ENCODE peak calls at places on chromosomes 7 and 10, in seven cellular contexts. One of them, this sample, is unnamed.

GRCh38 chr7:139738101-139738489 is 39.7 kb downstream of the HIPK2 start:
- DNase-seq in neuronal stem cell: no peak
- DNase-seq in IMR-90: peak
- DNase-seq in H1: no peak
- DNase-seq in H9: no peak
- DNase-seq in trophoblast cell: no peak
- DNase-seq in mesenchymal stem cell: peak
- DNase-seq in this sample: no peak

GRCh38 chr7:22549667-22550513 is 49.9 kb upstream of the STEAP1B start:
- DNase-seq in neuronal stem cell: peak
- DNase-seq in IMR-90: peak
- DNase-seq in H1: peak
- DNase-seq in H9: peak
- DNase-seq in trophoblast cell: peak
- DNase-seq in mesenchymal stem cell: peak
- DNase-seq in this sample: peak

GRCh38 chr10:79385392-79385795 is 38.1 kb downstream of the PPIF start:
- DNase-seq in neuronal stem cell: no peak
- DNase-seq in IMR-90: no peak
- DNase-seq in H1: no peak
- DNase-seq in H9: no peak
- DNase-seq in trophoblast cell: no peak
- DNase-seq in mesenchymal stem cell: no peak
- DNase-seq in this sample: no peak

GRCh38 chr7:110224643-110225042 is 866.3 kb upstream of the LRRN3 start:
- DNase-seq in neuronal stem cell: no peak
- DNase-seq in IMR-90: peak
- DNase-seq in H1: no peak
- DNase-seq in H9: no peak
- DNase-seq in trophoblast cell: no peak
- DNase-seq in mesenchymal stem cell: no peak
- DNase-seq in this sample: no peak

GRCh38 chr7:47227762-47228177 is 354.1 kb downstream of the TNS3 start:
- DNase-seq in neuronal stem cell: no peak
- DNase-seq in IMR-90: peak
- DNase-seq in H1: no peak
- DNase-seq in H9: no peak
- DNase-seq in trophoblast cell: peak
- DNase-seq in mesenchymal stem cell: peak
- DNase-seq in this sample: no peak

GRCh38 chr7:139602143-139602722 is 78.7 kb downstream of the CLEC2L start:
- DNase-seq in neuronal stem cell: peak
- DNase-seq in IMR-90: peak
- DNase-seq in H1: no peak
- DNase-seq in H9: no peak
- DNase-seq in trophoblast cell: no peak
- DNase-seq in mesenchymal stem cell: peak
- DNase-seq in this sample: peak

GRCh38 chr10:77554996-77555397 is 82.6 kb downstream of the KCNMA1 start:
- DNase-seq in neuronal stem cell: no peak
- DNase-seq in IMR-90: peak
- DNase-seq in H1: no peak
- DNase-seq in H9: no peak
- DNase-seq in trophoblast cell: no peak
- DNase-seq in mesenchymal stem cell: no peak
- DNase-seq in this sample: no peak

GRCh38 chr10:4315529-4315928 is 510.5 kb upstream of the AKR1E2 start:
- DNase-seq in neuronal stem cell: no peak
- DNase-seq in IMR-90: peak
- DNase-seq in H1: no peak
- DNase-seq in H9: no peak
- DNase-seq in trophoblast cell: no peak
- DNase-seq in mesenchymal stem cell: no peak
- DNase-seq in this sample: no peak

GRCh38 chr7:47496064-47496665 is 85.7 kb downstream of the TNS3 start:
- DNase-seq in neuronal stem cell: no peak
- DNase-seq in IMR-90: no peak
- DNase-seq in H1: no peak
- DNase-seq in H9: no peak
- DNase-seq in trophoblast cell: no peak
- DNase-seq in mesenchymal stem cell: no peak
- DNase-seq in this sample: no peak

GRCh38 chr7:132080967-132081668 is 495.2 kb downstream of the PLXNA4 start:
- DNase-seq in neuronal stem cell: no peak
- DNase-seq in IMR-90: peak
- DNase-seq in H1: no peak
- DNase-seq in H9: no peak
- DNase-seq in trophoblast cell: no peak
- DNase-seq in mesenchymal stem cell: no peak
- DNase-seq in this sample: no peak

GRCh38 chr7:477626-478220 is 41.9 kb downstream of the PDGFA start:
- DNase-seq in neuronal stem cell: no peak
- DNase-seq in IMR-90: peak
- DNase-seq in H1: peak
- DNase-seq in H9: no peak
- DNase-seq in trophoblast cell: no peak
- DNase-seq in mesenchymal stem cell: no peak
- DNase-seq in this sample: no peak

GRCh38 chr7:119377-120163 is 72.8 kb upstream of the FAM20C start:
- DNase-seq in neuronal stem cell: no peak
- DNase-seq in IMR-90: no peak
- DNase-seq in H1: no peak
- DNase-seq in H9: no peak
- DNase-seq in trophoblast cell: no peak
- DNase-seq in mesenchymal stem cell: peak
- DNase-seq in this sample: no peak

GRCh38 chr7:151823783-151824182 is 53.1 kb downstream of the PRKAG2 start:
- DNase-seq in neuronal stem cell: no peak
- DNase-seq in IMR-90: no peak
- DNase-seq in H1: no peak
- DNase-seq in H9: no peak
- DNase-seq in trophoblast cell: no peak
- DNase-seq in mesenchymal stem cell: no peak
- DNase-seq in this sample: no peak

GRCh38 chr10:89643812-89644690 is 991 bp downstream of the PANK1 start:
- DNase-seq in neuronal stem cell: peak
- DNase-seq in IMR-90: peak
- DNase-seq in H1: peak
- DNase-seq in H9: peak
- DNase-seq in trophoblast cell: peak
- DNase-seq in mesenchymal stem cell: peak
- DNase-seq in this sample: peak

GRCh38 chr7:105202561-105203130 is 186.1 kb downstream of the SRPK2 start:
- DNase-seq in neuronal stem cell: no peak
- DNase-seq in IMR-90: peak
- DNase-seq in H1: no peak
- DNase-seq in H9: no peak
- DNase-seq in trophoblast cell: no peak
- DNase-seq in mesenchymal stem cell: peak
- DNase-seq in this sample: no peak

GRCh38 chr10:68154211-68154497 is 44.9 kb downstream of the MYPN start:
- DNase-seq in neuronal stem cell: no peak
- DNase-seq in IMR-90: peak
- DNase-seq in H1: peak
- DNase-seq in H9: peak
- DNase-seq in trophoblast cell: no peak
- DNase-seq in mesenchymal stem cell: no peak
- DNase-seq in this sample: peak

GRCh38 chr10:81838950-81839349 is 36.0 kb upstream of the NRG3 start:
- DNase-seq in neuronal stem cell: peak
- DNase-seq in IMR-90: no peak
- DNase-seq in H1: peak
- DNase-seq in H9: peak
- DNase-seq in trophoblast cell: no peak
- DNase-seq in mesenchymal stem cell: peak
- DNase-seq in this sample: peak

GRCh38 chr7:5457245-5457735 is 33.7 kb upstream of the TNRC18 start:
- DNase-seq in neuronal stem cell: no peak
- DNase-seq in IMR-90: no peak
- DNase-seq in H1: no peak
- DNase-seq in H9: no peak
- DNase-seq in trophoblast cell: no peak
- DNase-seq in mesenchymal stem cell: no peak
- DNase-seq in this sample: no peak

GRCh38 chr10:97921581-97922377 is 72.1 kb downstream of the GOLGA7B start:
- DNase-seq in neuronal stem cell: no peak
- DNase-seq in IMR-90: peak
- DNase-seq in H1: no peak
- DNase-seq in H9: no peak
- DNase-seq in trophoblast cell: no peak
- DNase-seq in mesenchymal stem cell: no peak
- DNase-seq in this sample: no peak

GRCh38 chr10:113473851-113474250 is 79.0 kb upstream of the HABP2 start:
- DNase-seq in neuronal stem cell: no peak
- DNase-seq in IMR-90: no peak
- DNase-seq in H1: no peak
- DNase-seq in H9: no peak
- DNase-seq in trophoblast cell: no peak
- DNase-seq in mesenchymal stem cell: no peak
- DNase-seq in this sample: no peak

GRCh38 chr10:63313066-63313465 is 152.7 kb downstream of the JMJD1C start:
- DNase-seq in neuronal stem cell: no peak
- DNase-seq in IMR-90: no peak
- DNase-seq in H1: no peak
- DNase-seq in H9: no peak
- DNase-seq in trophoblast cell: no peak
- DNase-seq in mesenchymal stem cell: no peak
- DNase-seq in this sample: no peak

GRCh38 chr10:131843881-131844284 is 56.9 kb upstream of the PPP2R2D start:
- DNase-seq in neuronal stem cell: no peak
- DNase-seq in IMR-90: no peak
- DNase-seq in H1: no peak
- DNase-seq in H9: peak
- DNase-seq in trophoblast cell: no peak
- DNase-seq in mesenchymal stem cell: no peak
- DNase-seq in this sample: no peak

GRCh38 chr7:27551803-27552202 is 110.9 kb downstream of the HIBADH start:
- DNase-seq in neuronal stem cell: no peak
- DNase-seq in IMR-90: no peak
- DNase-seq in H1: no peak
- DNase-seq in H9: no peak
- DNase-seq in trophoblast cell: no peak
- DNase-seq in mesenchymal stem cell: no peak
- DNase-seq in this sample: no peak

DNA sequence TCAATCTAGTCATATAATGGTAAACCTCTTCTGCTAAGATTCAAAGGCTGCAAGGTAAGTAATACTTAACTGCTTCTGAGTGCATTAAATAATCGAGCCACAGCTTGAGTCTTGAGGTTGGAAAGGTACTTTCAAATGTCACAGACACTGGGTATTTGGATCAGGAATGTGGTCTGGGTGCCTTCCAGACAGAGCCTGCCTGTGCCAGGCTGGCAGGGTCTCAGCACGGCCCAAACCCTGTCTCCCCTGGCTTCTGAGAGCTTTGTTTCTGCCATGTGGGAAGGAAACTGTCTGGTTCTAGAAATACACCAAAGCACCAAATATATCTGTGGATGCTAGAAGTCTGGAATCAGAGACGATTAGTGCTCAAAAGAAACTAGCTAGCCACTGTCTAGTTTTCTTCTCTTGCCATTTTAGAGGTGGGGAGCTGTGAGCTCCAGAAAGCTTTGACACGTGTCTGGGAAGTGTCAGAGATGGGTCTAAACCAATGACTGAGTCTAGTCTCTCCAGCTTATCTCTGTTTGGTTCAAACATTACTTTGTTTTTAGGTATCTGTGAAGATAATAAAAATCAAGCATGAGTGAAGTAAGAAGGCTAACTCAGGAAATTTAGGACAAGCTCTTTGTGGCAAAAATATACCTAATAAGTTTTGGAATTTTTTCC is 162.8 kb downstream of the CYP26A1 start:
- DNase-seq in neuronal stem cell: no peak
- DNase-seq in IMR-90: no peak
- DNase-seq in H1: no peak
- DNase-seq in H9: no peak
- DNase-seq in trophoblast cell: no peak
- DNase-seq in mesenchymal stem cell: peak
- DNase-seq in this sample: no peak
- H3K9ac ChIP-seq in neuronal stem cell: no peak
- H3K9ac ChIP-seq in IMR-90: no peak
- H3K9ac ChIP-seq in H1: no peak
- H3K9ac ChIP-seq in H9: no peak
- H3K9ac ChIP-seq in trophoblast cell: no peak
- H3K9ac ChIP-seq in mesenchymal stem cell: no peak
- H3K9ac ChIP-seq in this sample: no peak

DNA sequence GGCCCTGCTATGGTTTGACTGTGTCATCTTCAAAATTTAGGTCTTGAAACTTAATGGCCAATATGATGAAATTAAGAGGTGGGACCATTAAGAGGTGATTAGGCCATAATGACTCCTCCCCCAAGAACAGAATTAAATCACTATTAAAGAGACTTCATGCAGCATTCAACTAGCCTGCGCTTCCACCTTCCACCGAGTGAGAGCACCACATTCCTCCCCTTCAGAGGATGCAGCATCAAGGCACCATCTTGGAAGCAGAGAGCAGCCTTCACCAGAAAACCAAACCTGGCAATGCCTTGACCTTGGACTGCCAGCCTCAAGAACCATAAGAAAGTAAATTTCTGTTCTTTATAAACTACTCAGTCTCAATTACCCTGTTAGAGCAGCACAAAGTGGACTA is 371.1 kb upstream of the NFE2L3 start:
- DNase-seq in neuronal stem cell: no peak
- DNase-seq in IMR-90: no peak
- DNase-seq in H1: no peak
- DNase-seq in H9: no peak
- DNase-seq in trophoblast cell: no peak
- DNase-seq in mesenchymal stem cell: no peak
- DNase-seq in this sample: no peak
- H2BK5ac ChIP-seq in neuronal stem cell: no peak
- H2BK5ac ChIP-seq in IMR-90: no peak
- H2BK5ac ChIP-seq in H1: no peak
- H2BK5ac ChIP-seq in H9: no peak
- H2BK5ac ChIP-seq in trophoblast cell: no peak
- H2BK5ac ChIP-seq in mesenchymal stem cell: no peak
- H2BK5ac ChIP-seq in this sample: no peak

DNA sequence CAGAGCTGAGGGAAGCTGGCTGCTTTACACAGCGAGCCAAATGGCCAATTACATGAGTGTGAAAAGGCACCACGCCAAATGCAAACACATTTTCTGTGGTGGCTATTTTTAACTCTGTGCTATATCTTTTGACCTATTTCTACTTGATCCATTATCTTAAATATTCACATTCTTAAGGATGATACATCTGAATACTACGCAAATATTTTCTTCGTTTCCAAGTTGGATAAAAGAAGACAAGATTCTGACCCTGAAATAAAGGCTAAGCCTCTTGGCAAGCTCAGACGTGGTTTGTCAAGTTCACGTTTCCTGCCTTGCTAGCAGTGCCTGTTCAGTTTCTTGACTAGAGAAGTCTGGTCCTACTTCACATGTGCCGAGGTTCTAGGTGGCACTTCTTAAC is 146.8 kb upstream of the TMEM196 start:
- DNase-seq in neuronal stem cell: no peak
- DNase-seq in IMR-90: peak
- DNase-seq in H1: no peak
- DNase-seq in H9: no peak
- DNase-seq in trophoblast cell: peak
- DNase-seq in mesenchymal stem cell: peak
- DNase-seq in this sample: peak
- H3K9ac ChIP-seq in neuronal stem cell: no peak
- H3K9ac ChIP-seq in IMR-90: no peak
- H3K9ac ChIP-seq in H1: no peak
- H3K9ac ChIP-seq in H9: no peak
- H3K9ac ChIP-seq in trophoblast cell: no peak
- H3K9ac ChIP-seq in mesenchymal stem cell: no peak
- H3K9ac ChIP-seq in this sample: no peak

GRCh38 chr10:13525683-13526082 is 3.1 kb downstream of the BEND7 start:
- DNase-seq in neuronal stem cell: no peak
- DNase-seq in IMR-90: no peak
- DNase-seq in H1: no peak
- DNase-seq in H9: no peak
- DNase-seq in trophoblast cell: no peak
- DNase-seq in mesenchymal stem cell: no peak
- DNase-seq in this sample: no peak
- H2BK5ac ChIP-seq in neuronal stem cell: no peak
- H2BK5ac ChIP-seq in IMR-90: no peak
- H2BK5ac ChIP-seq in H1: no peak
- H2BK5ac ChIP-seq in H9: no peak
- H2BK5ac ChIP-seq in trophoblast cell: no peak
- H2BK5ac ChIP-seq in mesenchymal stem cell: no peak
- H2BK5ac ChIP-seq in this sample: no peak